ENCODE peak calls at places on chromosomes 11 and 22, in five cellular contexts. S is HFF-Myc, T is GM20000, Z is hepatocyte, B is NB4. G is an unnamed sample.

GRCh38 chr11:45332486-45332934 is 46.4 kb upstream of the SYT13 start:
- DNase-seq in S (no peak), Z (peak), T (peak), B (peak), G (peak)

GRCh38 chr11:61607426-61607825 is 26.6 kb upstream of the SYT7 start:
- DNase-seq in B (no peak), S (no peak), Z (no peak), T (no peak), G (no peak)

GRCh38 chr11:33674035-33674814 is 26.4 kb downstream of the C11orf91 start:
- DNase-seq in S (no peak), T (no peak), Z (no peak), B (no peak), G (no peak)

GRCh38 chr11:109120341-109120740 is 301.6 kb upstream of the C11orf87 start:
- DNase-seq in S (no peak), Z (no peak), B (no peak), T (no peak), G (no peak)

GRCh38 chr11:125995313-125995712 is 49.5 kb downstream of the VSIG10L2 start:
- DNase-seq in Z (no peak), S (no peak), B (no peak), T (peak), G (peak)

GRCh38 chr22:42061041-42061440 is 9.6 kb downstream of the NAGA start:
- DNase-seq in S (no peak), T (no peak), Z (no peak), B (no peak), G (no peak)

GRCh38 chr11:2912498-2912897 is 16.7 kb downstream of the PHLDA2 start:
- DNase-seq in B (peak), T (no peak), S (no peak), Z (peak), G (peak)

GRCh38 chr11:45318516-45318915 is 32.4 kb upstream of the SYT13 start:
- DNase-seq in B (no peak), S (no peak), T (no peak), Z (no peak), G (no peak)

GRCh38 chr11:132453411-132453810 is 1078.9 kb downstream of the OPCML start:
- DNase-seq in B (no peak), S (no peak), Z (no peak), T (no peak), G (no peak)

GRCh38 chr11:74611369-74611861 is 19.0 kb downstream of the POLD3 start:
- DNase-seq in Z (peak), B (peak), S (no peak), T (peak), G (no peak)

GRCh38 chr11:89381094-89381493 is 110.1 kb downstream of the NOX4 start:
- DNase-seq in Z (peak), T (no peak), S (peak), B (no peak), G (no peak)

GRCh38 chr11:93591247-93591898 is 48.2 kb upstream of the SMCO4 start:
- DNase-seq in B (peak), Z (no peak), S (no peak), T (no peak), G (no peak)

GRCh38 chr11:2271327-2272240 is 1.2 kb upstream of the ASCL2 start:
- DNase-seq in Z (no peak), T (no peak), B (no peak), S (no peak), G (peak)

GRCh38 chr11:92841719-92842118 is 127.7 kb upstream of the MTNR1B start:
- DNase-seq in Z (no peak), S (no peak), T (no peak), B (no peak), G (no peak)

GRCh38 chr11:77800445-77800844 is 20.1 kb downstream of the RSF1 start:
- DNase-seq in B (peak), T (no peak), S (no peak), Z (no peak), G (no peak)

GRCh38 chr22:45832959-45833580 is 143.9 kb downstream of the WNT7B start:
- DNase-seq in B (no peak), Z (no peak), S (no peak), T (no peak), G (no peak)

GRCh38 chr11:101880208-101880607 is 34.6 kb upstream of the CEP126 start:
- DNase-seq in Z (peak), T (peak), B (peak), S (peak), G (no peak)

GRCh38 chr22:24593810-24594568 is 1.1 kb upstream of the LRRC75B start:
- DNase-seq in S (no peak), Z (no peak), T (peak), B (no peak), G (no peak)

GRCh38 chr11:129451524-129451923 is 75.9 kb downstream of the BARX2 start:
- DNase-seq in T (no peak), S (no peak), B (no peak), Z (no peak), G (no peak)

GRCh38 chr11:31968774-31969433 is 122.0 kb upstream of the RCN1 start:
- DNase-seq in S (no peak), Z (peak), B (no peak), T (no peak), G (no peak)

GRCh38 chr11:45094958-45095690 is 51.3 kb upstream of the PRDM11 start:
- DNase-seq in Z (no peak), B (no peak), T (no peak), S (no peak), G (no peak)

GRCh38 chr11:126992065-126992803 is 8.3 kb downstream of the KIRREL3 start:
- DNase-seq in B (no peak), T (no peak), S (peak), Z (no peak), G (no peak)

GRCh38 chr11:31687256-31687655 is 123.9 kb downstream of the PAX6 start:
- DNase-seq in T (no peak), B (no peak), Z (no peak), S (no peak), G (no peak)

GRCh38 chr11:127890026-127890611 is 697.2 kb downstream of the ETS1 start:
- DNase-seq in T (no peak), S (no peak), Z (no peak), B (no peak), G (no peak)

GRCh38 chr11:9643751-9644150 is 20.1 kb upstream of the SWAP70 start:
- DNase-seq in Z (no peak), B (peak), S (no peak), T (no peak), G (no peak)

GRCh38 chr11:774873-775592 is 2.3 kb downstream of the GATD1 start:
- DNase-seq in Z (peak), B (no peak), T (no peak), S (no peak), G (no peak)

GRCh38 chr11:96200243-96200642 is 142.8 kb downstream of the MAML2 start:
- DNase-seq in S (no peak), B (no peak), T (no peak), Z (no peak), G (no peak)

GRCh38 chr22:26445577-26446275 is 16.7 kb downstream of the ASPHD2 start:
- DNase-seq in B (no peak), S (no peak), Z (no peak), T (no peak), G (no peak)

GRCh38 chr11:19984048-19984742 is 176.1 kb downstream of the DBX1 start:
- DNase-seq in S (no peak), T (no peak), B (no peak), Z (no peak), G (no peak)

GRCh38 chr11:117969160-117969991 is 16.8 kb upstream of the IL10RA start:
- DNase-seq in S (no peak), B (no peak), Z (no peak), T (peak), G (no peak)

GRCh38 chr11:102111787-102112653 is 1.8 kb downstream of the YAP1 start:
- DNase-seq in T (no peak), Z (peak), B (peak), S (peak), G (no peak)

GRCh38 chr11:121870202-121871045 is 245.6 kb downstream of the BLID start:
- DNase-seq in T (no peak), S (no peak), Z (no peak), B (no peak), G (no peak)
- TF ChIP-seq CTCF in T (no peak), S (no peak), Z (no peak), B (no peak), G (no peak)

GRCh38 chr11:64331569-64332371 is 8.2 kb upstream of the CCDC88B start:
- DNase-seq in S (peak), T (peak), Z (peak), B (peak), G (peak)
- TF ChIP-seq CTCF in S (peak), T (peak), Z (peak), B (peak), G (peak)

DNA sequence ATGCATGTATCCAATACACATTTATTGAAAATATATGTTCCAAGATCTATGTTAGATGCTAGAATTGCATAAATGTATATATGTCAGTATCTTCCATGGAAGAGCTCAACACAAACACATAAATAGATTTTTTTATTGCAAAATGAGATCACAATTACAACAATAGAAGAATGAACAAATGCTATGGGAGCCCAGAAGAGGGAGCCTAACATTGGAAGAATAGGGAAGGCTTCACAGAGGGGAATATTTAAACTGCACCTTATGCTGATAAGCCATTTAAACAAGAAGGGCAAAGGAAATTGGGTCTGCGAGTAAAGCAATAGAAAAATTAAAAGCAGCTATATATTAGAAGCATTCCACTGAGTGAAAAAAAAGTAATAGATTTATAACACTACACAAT is 96.1 kb upstream of the LRRC55 start:
- DNase-seq in Z (no peak), S (no peak), T (no peak), B (no peak), G (no peak)
- TF ChIP-seq CTCF in Z (peak), S (no peak), T (no peak), B (no peak), G (no peak)

GRCh38 chr11:80562726-80563125 is 1121.9 kb upstream of the TENM4 start:
- DNase-seq in Z (no peak), B (no peak), T (no peak), S (no peak), G (no peak)
- TF ChIP-seq CTCF in Z (no peak), B (no peak), T (no peak), S (no peak), G (no peak)

GRCh38 chr11:30617762-30618161 is 31.6 kb upstream of the MPPED2 start:
- DNase-seq in T (no peak), S (no peak), B (peak), Z (no peak), G (no peak)
- TF ChIP-seq CTCF in T (no peak), S (no peak), B (no peak), Z (no peak), G (no peak)

G was measured in GM13976.